ENCODE peak calls at places on chromosomes 5 and 9, in four cellular contexts. L is HepG2, D is OCI-LY7, X is H9. S is an unnamed sample. For H3K4me1, the result is how much of the 10 kb centered on the place peaks cover.

GRCh38 chr5:78809444-78809843 is 160.9 kb upstream of the LHFPL2 start:
- DNase-seq in D (no peak), L (no peak), X (no peak), S (no peak)

GRCh38 chr5:82885657-82886389 is 191.4 kb downstream of the TMEM167A start:
- DNase-seq in D (peak), L (no peak), X (no peak), S (no peak)

GRCh38 chr9:27460225-27461023 is 63.7 kb upstream of the IFNK start:
- DNase-seq in L (no peak), D (peak), X (no peak), S (no peak)

GRCh38 chr9:107768224-107768623 is 278.7 kb upstream of the KLF4 start:
- DNase-seq in D (no peak), X (no peak), L (no peak), S (no peak)

GRCh38 chr5:5497132-5497748 is 74.8 kb downstream of the ICE1 start:
- DNase-seq in D (peak), X (peak), L (peak), S (peak)

GRCh38 chr9:128787583-128788156 is 617 bp downstream of the TBC1D13 start:
- DNase-seq in D (no peak), L (no peak), X (no peak), S (no peak)

GRCh38 chr9:38062498-38063362 is 6.3 kb downstream of the SHB start:
- DNase-seq in D (no peak), L (peak), X (no peak), S (no peak)

GRCh38 chr9:111158375-111158774 is 120.1 kb upstream of the LPAR1 start:
- DNase-seq in X (no peak), D (no peak), L (no peak), S (no peak)

GRCh38 chr9:107336718-107337360 is 53.8 kb downstream of the RAD23B start:
- DNase-seq in D (no peak), X (no peak), L (no peak), S (no peak)

GRCh38 chr9:121962421-121962820 is 130.7 kb downstream of the TTLL11 start:
- DNase-seq in L (no peak), X (no peak), D (no peak), S (no peak)

GRCh38 chr9:127976943-127977871 is 3.6 kb downstream of the EEIG1 start:
- DNase-seq in D (no peak), L (no peak), X (no peak), S (no peak)

GRCh38 chr5:147818290-147818689 is 13.2 kb downstream of the SPINK1 start:
- DNase-seq in D (no peak), X (no peak), L (no peak), S (no peak)

GRCh38 chr9:88972401-88972800 is 18.9 kb upstream of the S1PR3 start:
- DNase-seq in X (no peak), L (no peak), D (no peak), S (no peak)

GRCh38 chr9:106994463-106994862 is 131.5 kb downstream of the ZNF462 start:
- DNase-seq in L (no peak), X (no peak), D (no peak), S (no peak)

GRCh38 chr9:91359083-91359482 is 2.6 kb downstream of the AUH start:
- DNase-seq in D (no peak), L (no peak), X (no peak), S (no peak)

GRCh38 chr9:38227061-38227540 is 158.1 kb upstream of the SHB start:
- DNase-seq in X (peak), D (peak), L (peak), S (peak)

GRCh38 chr5:44245936-44246335 is 143.3 kb downstream of the FGF10 start:
- DNase-seq in L (no peak), D (no peak), X (no peak), S (no peak)

GRCh38 chr9:135326633-135327152 is 152.9 kb upstream of the PPP1R26 start:
- DNase-seq in D (no peak), L (no peak), X (no peak), S (no peak)

GRCh38 chr5:57900356-57900944 is 417.8 kb upstream of the ACTBL2 start:
- DNase-seq in L (no peak), D (no peak), X (no peak), S (no peak)

GRCh38 chr5:170791325-170791954 is 7.9 kb downstream of the GABRP start:
- DNase-seq in L (peak), X (peak), D (peak), S (peak)

GRCh38 chr9:18675345-18675744 is 201.4 kb downstream of the ADAMTSL1 start:
- DNase-seq in D (no peak), L (no peak), X (no peak), S (no peak)

GRCh38 chr5:122126711-122127385 is 2.5 kb upstream of the ZNF474 start:
- DNase-seq in L (no peak), D (no peak), X (no peak), S (no peak)

GRCh38 chr9:69179037-69179436 is 5.0 kb downstream of the TJP2 start:
- DNase-seq in X (no peak), L (no peak), D (no peak), S (no peak)

GRCh38 chr9:14962193-14962899 is 52.1 kb upstream of the FREM1 start:
- DNase-seq in L (no peak), X (no peak), D (no peak), S (no peak)

GRCh38 chr5:38598994-38599611 is 42.7 kb upstream of the LIFR start:
- DNase-seq in D (no peak), L (peak), X (no peak), S (no peak)

GRCh38 chr9:78187763-78188495 is 47.9 kb upstream of the CEP78 start:
- DNase-seq in L (no peak), D (no peak), X (no peak), S (no peak)

GRCh38 chr5:95973793-95974325 is 12.2 kb upstream of the ELL2 start:
- DNase-seq in D (no peak), X (no peak), L (no peak), S (peak)

GRCh38 chr9:27451207-27451792 is 72.8 kb upstream of the IFNK start:
- DNase-seq in X (no peak), D (no peak), L (no peak), S (no peak)

GRCh38 chr5:82417776-82418607 is 139.8 kb upstream of the RPS23 start:
- DNase-seq in D (no peak), X (no peak), L (no peak), S (no peak)

GRCh38 chr5:11719888-11720481 is 184.3 kb downstream of the CTNND2 start:
- DNase-seq in X (peak), L (peak), D (peak), S (peak)

GRCh38 chr5:122121782-122122465 is 7.4 kb upstream of the ZNF474 start:
- DNase-seq in X (no peak), L (no peak), D (no peak), S (no peak)

GRCh38 chr5:60677831-60678664 is 21.9 kb downstream of the DEPDC1B start:
- DNase-seq in L (peak), X (no peak), D (peak), S (no peak)

GRCh38 chr5:76363385-76364261 is 39.5 kb upstream of the IQGAP2 start:
- DNase-seq in L (peak), X (no peak), D (peak), S (no peak)

GRCh38 chr9:111067472-111067871 is 29.2 kb upstream of the LPAR1 start:
- DNase-seq in L (no peak), X (no peak), D (no peak), S (no peak)

GRCh38 chr9:127503947-127504886 is 52.9 kb downstream of the LRSAM1 start:
- DNase-seq in L (peak), X (peak), D (peak), S (peak)

GRCh38 chr9:8877753-8878494 is 1078.3 kb upstream of the DMAC1 start:
- DNase-seq in L (no peak), D (no peak), X (no peak), S (no peak)

GRCh38 chr9:137099231-137099630 is 12.4 kb downstream of the MAN1B1 start:
- DNase-seq in X (no peak), L (no peak), D (no peak), S (no peak)

GRCh38 chr5:53537711-53538110 is 22.7 kb upstream of the NDUFS4 start:
- DNase-seq in D (no peak), X (no peak), L (no peak), S (no peak)

GRCh38 chr9:127336086-127336485 is 60.9 kb upstream of the SLC2A8 start:
- DNase-seq in X (no peak), D (no peak), L (no peak), S (no peak)

GRCh38 chr5:73853091-73853490 is 227.1 kb downstream of the ARHGEF28 start:
- DNase-seq in L (no peak), D (no peak), X (no peak), S (no peak)

GRCh38 chr5:140297283-140297682 is 5.6 kb downstream of the PFDN1 start:
- DNase-seq in L (no peak), D (no peak), X (no peak), S (no peak)

GRCh38 chr5:140296289-140296688 is 6.6 kb downstream of the PFDN1 start:
- DNase-seq in D (no peak), L (no peak), X (no peak), S (no peak)

GRCh38 chr5:140298183-140298601 is 4.7 kb downstream of the PFDN1 start:
- DNase-seq in X (no peak), D (no peak), L (peak), S (no peak)

GRCh38 chr5:140301136-140301535 is 1.8 kb downstream of the PFDN1 start:
- DNase-seq in L (no peak), D (no peak), X (no peak), S (no peak)

GRCh38 chr5:140299056-140299455 is 3.8 kb downstream of the PFDN1 start:
- DNase-seq in D (no peak), X (no peak), L (no peak), S (no peak)
- H3K4me1 ChIP-seq in D (under half), X (under half), L (half or more), S (under half)

DNA sequence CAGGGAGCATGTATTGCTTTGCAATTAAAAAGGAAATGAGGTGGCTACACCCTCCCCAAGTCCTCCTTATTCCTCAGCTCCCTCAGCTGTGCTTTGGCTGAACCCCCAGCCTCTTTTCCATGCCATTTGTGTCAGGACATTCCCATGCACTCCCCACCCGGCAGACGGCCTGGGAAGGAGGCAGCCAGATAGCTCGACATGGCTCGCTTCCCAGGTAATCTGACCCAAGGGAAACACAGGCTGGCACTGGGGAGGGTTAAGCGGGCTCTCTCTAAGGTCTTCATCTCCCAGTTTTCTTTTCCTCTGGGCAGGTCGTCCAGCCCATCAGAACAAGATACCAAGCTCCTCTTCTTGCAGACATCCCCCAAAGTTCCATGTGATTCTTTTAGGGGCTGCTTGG is 31.2 kb downstream of the BTNL9 start:
- DNase-seq in L (no peak), D (no peak), X (no peak), S (no peak)
- H2AFZ ChIP-seq in L (no peak), D (no peak), X (no peak), S (no peak)

GRCh38 chr5:172417983-172418630 is 36.2 kb downstream of the SH3PXD2B start:
- DNase-seq in D (no peak), L (peak), X (no peak), S (no peak)
- H3K4me1 ChIP-seq in D (under half), L (half or more), X (under half), S (under half)

DNA sequence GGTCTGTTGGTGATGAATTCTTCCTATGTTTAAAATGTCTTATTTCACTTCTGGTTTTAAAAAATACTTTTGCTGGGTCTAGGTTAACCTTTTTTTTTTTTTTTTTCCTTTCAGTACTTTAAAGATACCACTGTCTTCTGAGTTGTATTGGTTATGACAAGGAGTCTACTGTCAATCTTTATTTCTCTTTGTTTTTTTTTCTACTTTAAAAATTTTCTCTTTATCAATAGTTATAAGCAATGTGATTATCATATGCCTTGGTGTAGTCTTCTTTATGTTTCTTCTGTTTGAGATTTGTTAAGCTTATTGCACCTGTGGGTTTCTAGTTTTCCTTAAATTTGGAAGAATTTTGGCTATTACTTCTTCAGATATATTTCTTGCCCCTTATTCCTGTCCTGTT is 125.6 kb upstream of the SPRY4 start:
- DNase-seq in D (no peak), X (no peak), L (no peak), S (no peak)
- H2AFZ ChIP-seq in D (no peak), X (no peak), L (no peak), S (no peak)

GRCh38 chr9:72262063-72262462 is 102.9 kb downstream of the ZFAND5 start:
- DNase-seq in L (no peak), X (no peak), D (no peak), S (no peak)
- H3K4me1 ChIP-seq in L (under half), X (under half), D (under half), S (under half)

S was measured in DND-41.